ENCODE peak calls at places on chromosomes 5 and 9, in four cellular contexts. V is SW 1271, Q is psoas muscle, T is NB4. Y is an unnamed sample.

GRCh38 chr9:14326264-14326826 is 12.4 kb upstream of the NFIB start:
- DNase-seq in V (no peak), T (peak; percentile 24), Q (no peak), Y (no peak)

GRCh38 chr5:11672385-11673085 is 231.7 kb downstream of the CTNND2 start:
- DNase-seq in V (no peak), T (no peak), Q (no peak), Y (no peak)

GRCh38 chr5:124651663-124652513 is 94.6 kb downstream of the ZNF608 start:
- DNase-seq in V (no peak), T (peak; percentile 57), Q (peak; percentile 81), Y (peak; percentile 91)

GRCh38 chr9:121498150-121498486 is 1.5 kb downstream of the GGTA1 start:
- DNase-seq in Q (no peak), V (peak; percentile 32), T (peak; percentile 85), Y (no peak)

GRCh38 chr5:13189532-13189931 is 755.0 kb downstream of the DNAH5 start:
- DNase-seq in T (no peak), Q (no peak), V (no peak), Y (no peak)

GRCh38 chr5:177592010-177592834 is at the start of gene TMED9:
- DNase-seq in Q (peak; percentile 84), V (peak; percentile 55), T (peak; percentile 87), Y (peak; percentile 91)

GRCh38 chr5:135238622-135239460 is 160.2 kb downstream of the MACROH2A1 start:
- DNase-seq in T (no peak), V (no peak), Q (no peak), Y (no peak)

GRCh38 chr5:3694819-3695218 is 99.2 kb downstream of the IRX1 start:
- DNase-seq in V (no peak), T (no peak), Q (no peak), Y (no peak)

GRCh38 chr9:24242599-24242998 is 303.1 kb downstream of the IZUMO3 start:
- DNase-seq in T (no peak), Q (no peak), V (no peak), Y (no peak)